ENCODE peak calls at places on chromosome 11, in eight cellular contexts. One of them, this sample, is unnamed.

GRCh38 chr11:43866520-43866919 is 14.1 kb upstream of the ALKBH3 start:
- DNase-seq in right atrium auricular region: no peak
- DNase-seq in transverse colon: no peak
- DNase-seq in body of pancreas: no peak
- DNase-seq in CD8-positive, alpha-beta T cell: no peak
- DNase-seq in fibroblast of the aortic adventitia: no peak
- DNase-seq in right lobe of liver: no peak
- DNase-seq in prostate gland: no peak
- DNase-seq in this sample: peak

GRCh38 chr11:76256448-76256847 is 50.1 kb upstream of the WNT11 start:
- DNase-seq in right atrium auricular region: no peak
- DNase-seq in transverse colon: no peak
- DNase-seq in body of pancreas: no peak
- DNase-seq in CD8-positive, alpha-beta T cell: no peak
- DNase-seq in fibroblast of the aortic adventitia: no peak
- DNase-seq in right lobe of liver: no peak
- DNase-seq in prostate gland: no peak
- DNase-seq in this sample: no peak

GRCh38 chr11:101582242-101583052 is 1.4 kb downstream of the TRPC6 start:
- DNase-seq in right atrium auricular region: no peak
- DNase-seq in transverse colon: no peak
- DNase-seq in body of pancreas: no peak
- DNase-seq in CD8-positive, alpha-beta T cell: no peak
- DNase-seq in fibroblast of the aortic adventitia: no peak
- DNase-seq in right lobe of liver: no peak
- DNase-seq in prostate gland: no peak
- DNase-seq in this sample: no peak

GRCh38 chr11:124581817-124582216 is 12.0 kb downstream of the OR8A1 start:
- DNase-seq in right atrium auricular region: no peak
- DNase-seq in transverse colon: no peak
- DNase-seq in body of pancreas: no peak
- DNase-seq in CD8-positive, alpha-beta T cell: no peak
- DNase-seq in fibroblast of the aortic adventitia: no peak
- DNase-seq in right lobe of liver: no peak
- DNase-seq in prostate gland: no peak
- DNase-seq in this sample: no peak

GRCh38 chr11:133978816-133979215 is 22.0 kb upstream of the IGSF9B start:
- DNase-seq in right atrium auricular region: no peak
- DNase-seq in transverse colon: no peak
- DNase-seq in body of pancreas: no peak
- DNase-seq in CD8-positive, alpha-beta T cell: no peak
- DNase-seq in fibroblast of the aortic adventitia: no peak
- DNase-seq in right lobe of liver: no peak
- DNase-seq in prostate gland: no peak
- DNase-seq in this sample: no peak

GRCh38 chr11:68843703-68844312 is 2.1 kb upstream of the CPT1A start:
- DNase-seq in right atrium auricular region: no peak
- DNase-seq in transverse colon: peak
- DNase-seq in body of pancreas: peak
- DNase-seq in CD8-positive, alpha-beta T cell: peak
- DNase-seq in fibroblast of the aortic adventitia: no peak
- DNase-seq in right lobe of liver: peak
- DNase-seq in prostate gland: peak
- DNase-seq in this sample: peak

GRCh38 chr11:68003846-68004550 is at the start of gene UNC93B1:
- DNase-seq in right atrium auricular region: peak
- DNase-seq in transverse colon: peak
- DNase-seq in body of pancreas: peak
- DNase-seq in CD8-positive, alpha-beta T cell: peak
- DNase-seq in fibroblast of the aortic adventitia: peak
- DNase-seq in right lobe of liver: peak
- DNase-seq in prostate gland: peak
- DNase-seq in this sample: peak

GRCh38 chr11:107743161-107743560 is 31.3 kb upstream of the SLN start:
- DNase-seq in right atrium auricular region: no peak
- DNase-seq in transverse colon: no peak
- DNase-seq in body of pancreas: no peak
- DNase-seq in CD8-positive, alpha-beta T cell: no peak
- DNase-seq in fibroblast of the aortic adventitia: no peak
- DNase-seq in right lobe of liver: no peak
- DNase-seq in prostate gland: no peak
- DNase-seq in this sample: no peak

GRCh38 chr11:44456544-44457270 is 108.8 kb upstream of the CD82 start:
- DNase-seq in right atrium auricular region: no peak
- DNase-seq in transverse colon: no peak
- DNase-seq in body of pancreas: no peak
- DNase-seq in CD8-positive, alpha-beta T cell: no peak
- DNase-seq in fibroblast of the aortic adventitia: no peak
- DNase-seq in right lobe of liver: no peak
- DNase-seq in prostate gland: no peak
- DNase-seq in this sample: no peak

GRCh38 chr11:2209370-2209801 is 37.8 kb upstream of the TH start:
- DNase-seq in right atrium auricular region: peak
- DNase-seq in transverse colon: no peak
- DNase-seq in body of pancreas: no peak
- DNase-seq in CD8-positive, alpha-beta T cell: no peak
- DNase-seq in fibroblast of the aortic adventitia: no peak
- DNase-seq in right lobe of liver: peak
- DNase-seq in prostate gland: no peak
- DNase-seq in this sample: no peak

GRCh38 chr11:72781313-72782080 is 12.3 kb downstream of the STARD10 start:
- DNase-seq in right atrium auricular region: no peak
- DNase-seq in transverse colon: peak
- DNase-seq in body of pancreas: peak
- DNase-seq in CD8-positive, alpha-beta T cell: peak
- DNase-seq in fibroblast of the aortic adventitia: no peak
- DNase-seq in right lobe of liver: peak
- DNase-seq in prostate gland: peak
- DNase-seq in this sample: no peak

DNA sequence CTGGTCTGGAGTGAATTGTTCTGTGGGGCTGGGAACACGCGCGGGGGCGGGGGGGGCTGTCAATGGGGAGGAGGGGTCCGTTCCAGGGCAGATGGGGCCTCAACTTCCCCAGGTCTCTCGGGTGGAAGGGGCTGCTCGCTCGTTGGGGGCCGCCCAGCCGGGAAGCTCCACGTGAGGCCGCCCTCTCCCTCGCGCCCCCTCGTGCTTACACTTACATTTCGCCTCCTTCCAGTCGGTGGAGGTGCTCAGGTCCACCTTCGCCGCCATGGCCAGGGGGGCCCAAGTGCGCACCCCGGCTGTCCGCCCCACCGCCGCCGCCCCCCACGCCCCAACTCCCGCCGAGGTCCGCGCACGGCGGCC is 451 bp downstream of the MACROD1 start:
- DNase-seq in right atrium auricular region: no peak
- DNase-seq in transverse colon: peak
- DNase-seq in body of pancreas: no peak
- DNase-seq in CD8-positive, alpha-beta T cell: no peak
- DNase-seq in fibroblast of the aortic adventitia: no peak
- DNase-seq in right lobe of liver: no peak
- DNase-seq in prostate gland: no peak
- DNase-seq in this sample: no peak
- TF ChIP-seq CTCF in right atrium auricular region: no peak
- TF ChIP-seq CTCF in transverse colon: no peak
- TF ChIP-seq CTCF in body of pancreas: no peak
- TF ChIP-seq CTCF in CD8-positive, alpha-beta T cell: no peak
- TF ChIP-seq CTCF in fibroblast of the aortic adventitia: no peak
- TF ChIP-seq CTCF in right lobe of liver: no peak
- TF ChIP-seq CTCF in prostate gland: no peak
- TF ChIP-seq CTCF in this sample: no peak

GRCh38 chr11:10302744-10303557 is 1.9 kb upstream of the ADM start:
- DNase-seq in right atrium auricular region: peak
- DNase-seq in transverse colon: peak
- DNase-seq in body of pancreas: peak
- DNase-seq in CD8-positive, alpha-beta T cell: peak
- DNase-seq in fibroblast of the aortic adventitia: peak
- DNase-seq in right lobe of liver: peak
- DNase-seq in prostate gland: peak
- DNase-seq in this sample: peak

GRCh38 chr11:10304495-10305261 is at the start of gene ADM:
- DNase-seq in right atrium auricular region: peak
- DNase-seq in transverse colon: peak
- DNase-seq in body of pancreas: peak
- DNase-seq in CD8-positive, alpha-beta T cell: no peak
- DNase-seq in fibroblast of the aortic adventitia: peak
- DNase-seq in right lobe of liver: peak
- DNase-seq in prostate gland: peak
- DNase-seq in this sample: peak

GRCh38 chr11:10302294-10302743 is 2.6 kb upstream of the ADM start:
- DNase-seq in right atrium auricular region: no peak
- DNase-seq in transverse colon: no peak
- DNase-seq in body of pancreas: peak
- DNase-seq in CD8-positive, alpha-beta T cell: no peak
- DNase-seq in fibroblast of the aortic adventitia: peak
- DNase-seq in right lobe of liver: peak
- DNase-seq in prostate gland: no peak
- DNase-seq in this sample: no peak

GRCh38 chr11:10303558-10304363 is 1.1 kb upstream of the ADM start:
- DNase-seq in right atrium auricular region: no peak
- DNase-seq in transverse colon: peak
- DNase-seq in body of pancreas: peak
- DNase-seq in CD8-positive, alpha-beta T cell: no peak
- DNase-seq in fibroblast of the aortic adventitia: peak
- DNase-seq in right lobe of liver: peak
- DNase-seq in prostate gland: peak
- DNase-seq in this sample: peak

GRCh38 chr11:10301656-10302293 is 3.1 kb upstream of the ADM start:
- DNase-seq in right atrium auricular region: no peak
- DNase-seq in transverse colon: no peak
- DNase-seq in body of pancreas: no peak
- DNase-seq in CD8-positive, alpha-beta T cell: no peak
- DNase-seq in fibroblast of the aortic adventitia: peak
- DNase-seq in right lobe of liver: no peak
- DNase-seq in prostate gland: no peak
- DNase-seq in this sample: peak
- H3K4me3 ChIP-seq in right atrium auricular region: peak
- H3K4me3 ChIP-seq in transverse colon: no peak
- H3K4me3 ChIP-seq in body of pancreas: no peak
- H3K4me3 ChIP-seq in CD8-positive, alpha-beta T cell: no peak
- H3K4me3 ChIP-seq in fibroblast of the aortic adventitia: peak
- H3K4me3 ChIP-seq in right lobe of liver: no peak
- H3K4me3 ChIP-seq in prostate gland: peak
- H3K4me3 ChIP-seq in this sample: peak

GRCh38 chr11:61511383-61511782 is 2.8 kb downstream of the LRRC10B start:
- DNase-seq in right atrium auricular region: no peak
- DNase-seq in transverse colon: no peak
- DNase-seq in body of pancreas: no peak
- DNase-seq in CD8-positive, alpha-beta T cell: no peak
- DNase-seq in fibroblast of the aortic adventitia: no peak
- DNase-seq in right lobe of liver: no peak
- DNase-seq in prostate gland: no peak
- DNase-seq in this sample: no peak

GRCh38 chr11:61510980-61511373 is 2.4 kb downstream of the LRRC10B start:
- DNase-seq in right atrium auricular region: no peak
- DNase-seq in transverse colon: no peak
- DNase-seq in body of pancreas: no peak
- DNase-seq in CD8-positive, alpha-beta T cell: no peak
- DNase-seq in fibroblast of the aortic adventitia: no peak
- DNase-seq in right lobe of liver: no peak
- DNase-seq in prostate gland: no peak
- DNase-seq in this sample: no peak

GRCh38 chr11:61510178-61510979 is 1.8 kb downstream of the LRRC10B start:
- DNase-seq in right atrium auricular region: no peak
- DNase-seq in transverse colon: no peak
- DNase-seq in body of pancreas: no peak
- DNase-seq in CD8-positive, alpha-beta T cell: no peak
- DNase-seq in fibroblast of the aortic adventitia: no peak
- DNase-seq in right lobe of liver: no peak
- DNase-seq in prostate gland: no peak
- DNase-seq in this sample: no peak

GRCh38 chr11:61507962-61508824 is at the start of gene LRRC10B:
- DNase-seq in right atrium auricular region: no peak
- DNase-seq in transverse colon: peak
- DNase-seq in body of pancreas: peak
- DNase-seq in CD8-positive, alpha-beta T cell: peak
- DNase-seq in fibroblast of the aortic adventitia: no peak
- DNase-seq in right lobe of liver: no peak
- DNase-seq in prostate gland: no peak
- DNase-seq in this sample: no peak

DNA sequence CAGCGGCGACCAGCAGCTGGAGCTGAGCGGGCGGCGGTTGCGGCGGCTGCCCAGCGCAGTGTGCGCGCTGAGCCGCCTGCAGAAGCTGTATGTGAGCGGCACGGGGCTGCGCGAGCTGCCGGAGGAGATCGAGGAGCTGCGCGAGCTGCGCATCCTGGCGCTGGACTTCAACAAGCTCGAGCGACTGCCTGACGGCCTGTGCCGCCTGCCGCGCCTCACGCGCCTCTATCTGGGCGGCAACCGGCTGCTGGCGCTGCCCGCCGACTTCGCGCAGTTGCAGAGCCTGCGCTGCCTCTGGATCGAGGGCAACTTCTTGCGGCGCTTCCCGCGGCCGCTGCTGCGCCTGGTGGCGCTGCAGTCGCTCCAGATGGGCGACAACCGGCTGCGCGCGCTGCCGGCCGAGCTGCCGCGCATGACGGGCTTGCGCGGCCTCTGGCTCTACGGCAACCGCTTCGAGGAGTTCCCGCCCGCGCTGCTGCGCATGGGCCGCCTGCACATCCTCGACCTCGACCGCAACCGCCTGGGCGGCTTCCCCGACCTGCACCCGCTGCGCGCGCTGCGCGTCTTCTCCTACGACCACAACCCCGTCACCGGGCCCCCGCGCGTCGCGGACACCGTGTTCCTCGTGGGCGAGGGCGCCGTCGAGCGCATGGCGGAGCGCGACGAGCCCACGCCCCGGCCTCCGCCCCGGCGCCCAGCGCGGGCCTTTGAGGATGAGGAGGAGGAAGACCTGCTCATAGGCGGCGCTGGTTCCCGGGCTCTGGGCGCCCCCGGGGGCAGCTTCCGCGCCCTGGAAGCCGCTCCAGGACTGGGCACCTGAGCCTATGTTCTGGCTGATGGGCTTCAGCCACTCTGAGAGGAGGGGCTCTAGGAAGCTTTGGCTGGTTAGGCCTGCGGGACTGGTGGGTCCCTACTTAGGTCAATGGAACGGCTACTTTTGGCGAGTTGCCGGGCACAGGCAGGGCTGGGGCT is 795 bp downstream of the LRRC10B start:
- DNase-seq in right atrium auricular region: no peak
- DNase-seq in transverse colon: peak
- DNase-seq in body of pancreas: peak
- DNase-seq in CD8-positive, alpha-beta T cell: peak
- DNase-seq in fibroblast of the aortic adventitia: peak
- DNase-seq in right lobe of liver: peak
- DNase-seq in prostate gland: peak
- DNase-seq in this sample: peak
- TF ChIP-seq CTCF in right atrium auricular region: peak
- TF ChIP-seq CTCF in transverse colon: peak
- TF ChIP-seq CTCF in body of pancreas: peak
- TF ChIP-seq CTCF in CD8-positive, alpha-beta T cell: no peak
- TF ChIP-seq CTCF in fibroblast of the aortic adventitia: peak
- TF ChIP-seq CTCF in right lobe of liver: peak
- TF ChIP-seq CTCF in prostate gland: peak
- TF ChIP-seq CTCF in this sample: peak

DNA sequence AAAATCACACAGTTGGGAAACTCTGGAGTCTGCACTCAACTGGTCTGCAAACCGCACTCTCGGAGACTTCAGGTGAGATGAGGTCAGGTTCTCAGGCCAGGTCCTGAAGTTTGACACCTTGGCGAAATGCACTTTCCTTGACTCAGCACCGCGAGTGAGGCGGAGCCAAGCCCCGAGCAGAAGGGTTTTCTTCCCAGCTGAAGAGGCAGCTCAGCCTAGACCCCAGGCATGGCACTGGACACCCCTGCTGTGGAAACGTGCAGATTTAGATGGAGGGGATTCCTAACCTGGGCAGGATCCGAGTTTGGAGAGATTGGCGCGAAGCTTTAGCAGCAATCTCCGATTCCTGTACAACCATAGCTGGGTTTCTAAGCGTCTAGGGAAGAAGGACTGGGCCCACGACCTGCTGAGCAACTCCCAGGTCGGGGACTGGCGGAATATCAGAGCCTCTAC is 835 bp upstream of the MYOD1 start:
- DNase-seq in right atrium auricular region: no peak
- DNase-seq in transverse colon: no peak
- DNase-seq in body of pancreas: no peak
- DNase-seq in CD8-positive, alpha-beta T cell: no peak
- DNase-seq in fibroblast of the aortic adventitia: no peak
- DNase-seq in right lobe of liver: no peak
- DNase-seq in prostate gland: no peak
- DNase-seq in this sample: no peak
- H3K4me3 ChIP-seq in right atrium auricular region: no peak
- H3K4me3 ChIP-seq in transverse colon: no peak
- H3K4me3 ChIP-seq in body of pancreas: no peak
- H3K4me3 ChIP-seq in CD8-positive, alpha-beta T cell: no peak
- H3K4me3 ChIP-seq in fibroblast of the aortic adventitia: no peak
- H3K4me3 ChIP-seq in right lobe of liver: no peak
- H3K4me3 ChIP-seq in prostate gland: no peak
- H3K4me3 ChIP-seq in this sample: no peak

This sample was measured in fibroblast of villous mesenchyme.